ENCODE peak calls at places on chromosomes 12 and 14, in ten cellular contexts. One of them, this sample, is unnamed.

GRCh38 chr12:100593490-100593889 is 20.0 kb downstream of the GAS2L3 start:
- DNase-seq in GM13976: no peak
- DNase-seq in dorsolateral prefrontal cortex: no peak
- DNase-seq in GM23338: no peak
- DNase-seq in endothelial cell: no peak
- DNase-seq in psoas muscle: no peak
- DNase-seq in A549: no peak
- DNase-seq in kidney: no peak
- DNase-seq in body of pancreas: no peak
- DNase-seq in LNCaP clone FGC: no peak
- DNase-seq in this sample: no peak

GRCh38 chr14:71658261-71658860 is 273.9 kb upstream of the RGS6 start:
- DNase-seq in dorsolateral prefrontal cortex: no peak
- DNase-seq in LNCaP clone FGC: no peak
- DNase-seq in A549: no peak
- DNase-seq in body of pancreas: no peak
- DNase-seq in GM13976: no peak
- DNase-seq in endothelial cell: no peak
- DNase-seq in GM23338: no peak
- DNase-seq in kidney: no peak
- DNase-seq in psoas muscle: no peak
- DNase-seq in this sample: no peak

GRCh38 chr12:123949118-123949774 is 23.4 kb downstream of the CCDC92 start:
- DNase-seq in LNCaP clone FGC: no peak
- DNase-seq in GM13976: peak
- DNase-seq in A549: no peak
- DNase-seq in psoas muscle: no peak
- DNase-seq in endothelial cell: no peak
- DNase-seq in dorsolateral prefrontal cortex: no peak
- DNase-seq in kidney: peak
- DNase-seq in GM23338: no peak
- DNase-seq in body of pancreas: no peak
- DNase-seq in this sample: no peak

GRCh38 chr14:36580141-36580855 is 2.1 kb downstream of the NKX2-8 start:
- DNase-seq in dorsolateral prefrontal cortex: no peak
- DNase-seq in A549: no peak
- DNase-seq in GM23338: peak
- DNase-seq in endothelial cell: no peak
- DNase-seq in LNCaP clone FGC: no peak
- DNase-seq in kidney: no peak
- DNase-seq in body of pancreas: no peak
- DNase-seq in psoas muscle: no peak
- DNase-seq in GM13976: peak
- DNase-seq in this sample: no peak

GRCh38 chr12:132235116-132235820 is 91.0 kb downstream of the NOC4L start:
- DNase-seq in dorsolateral prefrontal cortex: no peak
- DNase-seq in psoas muscle: no peak
- DNase-seq in LNCaP clone FGC: no peak
- DNase-seq in GM13976: no peak
- DNase-seq in endothelial cell: no peak
- DNase-seq in body of pancreas: no peak
- DNase-seq in GM23338: no peak
- DNase-seq in A549: no peak
- DNase-seq in kidney: peak
- DNase-seq in this sample: no peak

GRCh38 chr12:133057446-133057845 is 20.1 kb downstream of the ZNF84 start:
- DNase-seq in psoas muscle: no peak
- DNase-seq in GM13976: no peak
- DNase-seq in endothelial cell: no peak
- DNase-seq in dorsolateral prefrontal cortex: no peak
- DNase-seq in kidney: no peak
- DNase-seq in GM23338: peak
- DNase-seq in LNCaP clone FGC: no peak
- DNase-seq in body of pancreas: no peak
- DNase-seq in A549: no peak
- DNase-seq in this sample: no peak

GRCh38 chr14:68703093-68703492 is 89.8 kb downstream of the ZFP36L1 start:
- DNase-seq in psoas muscle: no peak
- DNase-seq in body of pancreas: no peak
- DNase-seq in GM13976: no peak
- DNase-seq in endothelial cell: no peak
- DNase-seq in dorsolateral prefrontal cortex: no peak
- DNase-seq in A549: peak
- DNase-seq in GM23338: no peak
- DNase-seq in LNCaP clone FGC: no peak
- DNase-seq in kidney: no peak
- DNase-seq in this sample: peak

GRCh38 chr12:116591608-116592115 is 32.5 kb downstream of the MAP1LC3B2 start:
- DNase-seq in dorsolateral prefrontal cortex: no peak
- DNase-seq in A549: no peak
- DNase-seq in kidney: no peak
- DNase-seq in LNCaP clone FGC: no peak
- DNase-seq in psoas muscle: no peak
- DNase-seq in body of pancreas: peak
- DNase-seq in endothelial cell: no peak
- DNase-seq in GM23338: no peak
- DNase-seq in GM13976: no peak
- DNase-seq in this sample: no peak

GRCh38 chr14:89391556-89391955 is 25.5 kb downstream of the FOXN3 start:
- DNase-seq in body of pancreas: no peak
- DNase-seq in GM13976: no peak
- DNase-seq in GM23338: no peak
- DNase-seq in A549: no peak
- DNase-seq in endothelial cell: no peak
- DNase-seq in psoas muscle: no peak
- DNase-seq in kidney: no peak
- DNase-seq in dorsolateral prefrontal cortex: no peak
- DNase-seq in LNCaP clone FGC: no peak
- DNase-seq in this sample: no peak

GRCh38 chr12:67394600-67394999 is 125.4 kb downstream of the CAND1 start:
- DNase-seq in LNCaP clone FGC: no peak
- DNase-seq in GM13976: no peak
- DNase-seq in dorsolateral prefrontal cortex: no peak
- DNase-seq in body of pancreas: peak
- DNase-seq in GM23338: peak
- DNase-seq in A549: no peak
- DNase-seq in psoas muscle: peak
- DNase-seq in endothelial cell: no peak
- DNase-seq in kidney: peak
- DNase-seq in this sample: no peak

GRCh38 chr14:69547701-69548348 is 26.8 kb downstream of the CCDC177 start:
- DNase-seq in endothelial cell: peak
- DNase-seq in A549: no peak
- DNase-seq in kidney: peak
- DNase-seq in psoas muscle: no peak
- DNase-seq in LNCaP clone FGC: no peak
- DNase-seq in GM23338: peak
- DNase-seq in body of pancreas: no peak
- DNase-seq in GM13976: peak
- DNase-seq in dorsolateral prefrontal cortex: peak
- DNase-seq in this sample: peak

GRCh38 chr12:89695830-89696229 is 12.8 kb downstream of the ATP2B1 start:
- DNase-seq in LNCaP clone FGC: no peak
- DNase-seq in A549: no peak
- DNase-seq in kidney: no peak
- DNase-seq in endothelial cell: no peak
- DNase-seq in dorsolateral prefrontal cortex: no peak
- DNase-seq in GM23338: no peak
- DNase-seq in GM13976: no peak
- DNase-seq in psoas muscle: no peak
- DNase-seq in body of pancreas: no peak
- DNase-seq in this sample: no peak

DNA sequence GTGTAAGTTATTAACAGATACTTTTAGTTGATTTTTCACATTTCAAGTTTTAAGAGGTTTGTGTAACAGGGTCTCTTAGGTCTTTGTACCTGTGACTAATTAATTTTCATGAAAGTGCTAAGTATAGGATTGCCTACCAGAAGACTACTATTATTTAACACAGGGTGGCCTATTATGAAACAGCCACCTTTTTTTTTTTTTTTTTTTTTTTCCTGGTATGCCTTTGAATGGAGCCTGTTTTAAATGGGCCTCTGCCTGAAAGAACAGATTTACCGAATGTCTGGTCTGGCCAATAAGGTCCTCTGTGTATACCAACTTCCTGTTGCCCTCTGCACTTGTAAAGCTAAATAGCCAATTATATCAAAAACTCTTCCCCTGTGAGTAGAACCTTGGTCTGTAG is 62.5 kb downstream of the SLC38A6 start:
- DNase-seq in GM23338: no peak
- DNase-seq in kidney: no peak
- DNase-seq in psoas muscle: no peak
- DNase-seq in LNCaP clone FGC: no peak
- DNase-seq in body of pancreas: no peak
- DNase-seq in dorsolateral prefrontal cortex: no peak
- DNase-seq in endothelial cell: no peak
- DNase-seq in A549: no peak
- DNase-seq in GM13976: no peak
- DNase-seq in this sample: no peak
- TF ChIP-seq CTCF in GM23338: no peak
- TF ChIP-seq CTCF in kidney: no peak
- TF ChIP-seq CTCF in psoas muscle: no peak
- TF ChIP-seq CTCF in LNCaP clone FGC: no peak
- TF ChIP-seq CTCF in body of pancreas: no peak
- TF ChIP-seq CTCF in dorsolateral prefrontal cortex: no peak
- TF ChIP-seq CTCF in endothelial cell: no peak
- TF ChIP-seq CTCF in A549: no peak
- TF ChIP-seq CTCF in GM13976: no peak
- TF ChIP-seq CTCF in this sample: no peak

DNA sequence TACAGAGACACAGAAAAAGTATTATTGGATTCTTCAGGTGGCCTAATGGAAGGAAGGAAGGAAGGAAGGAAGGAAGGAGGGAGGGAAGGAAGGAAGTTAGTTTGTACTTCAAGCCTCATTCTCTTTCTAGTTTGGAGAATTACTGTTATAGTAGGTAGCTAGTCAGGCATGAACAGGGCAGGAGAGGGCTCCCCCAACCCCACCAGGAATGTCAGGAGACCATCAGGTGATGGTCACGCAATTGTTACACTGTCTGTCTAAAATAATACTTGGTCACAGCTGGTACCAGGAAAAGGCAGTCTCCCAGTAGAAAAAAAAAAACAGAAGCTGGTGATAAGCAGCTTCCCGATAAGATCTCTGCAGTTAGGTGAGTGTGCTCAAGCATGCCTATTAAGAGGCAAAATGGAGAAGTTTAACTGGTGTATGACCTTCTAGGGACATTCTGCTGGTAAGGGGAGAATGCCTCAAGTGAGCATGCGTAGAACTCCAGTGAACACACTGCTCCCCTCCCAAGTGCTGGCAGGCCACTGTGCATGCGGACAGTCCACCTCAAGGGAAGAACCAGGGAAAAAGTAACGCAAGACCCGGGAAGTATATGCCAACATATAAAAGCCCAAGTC is 358.4 kb upstream of the SOX5 start:
- DNase-seq in LNCaP clone FGC: no peak
- DNase-seq in GM23338: no peak
- DNase-seq in kidney: no peak
- DNase-seq in A549: no peak
- DNase-seq in psoas muscle: no peak
- DNase-seq in body of pancreas: no peak
- DNase-seq in endothelial cell: no peak
- DNase-seq in dorsolateral prefrontal cortex: no peak
- DNase-seq in GM13976: no peak
- DNase-seq in this sample: no peak
- TF ChIP-seq CTCF in LNCaP clone FGC: no peak
- TF ChIP-seq CTCF in GM23338: no peak
- TF ChIP-seq CTCF in kidney: no peak
- TF ChIP-seq CTCF in A549: no peak
- TF ChIP-seq CTCF in psoas muscle: no peak
- TF ChIP-seq CTCF in body of pancreas: no peak
- TF ChIP-seq CTCF in endothelial cell: no peak
- TF ChIP-seq CTCF in dorsolateral prefrontal cortex: no peak
- TF ChIP-seq CTCF in GM13976: no peak
- TF ChIP-seq CTCF in this sample: no peak

GRCh38 chr12:6685814-6686213 is 3.4 kb downstream of the ZNF384 start:
- DNase-seq in dorsolateral prefrontal cortex: no peak
- DNase-seq in endothelial cell: no peak
- DNase-seq in GM13976: no peak
- DNase-seq in psoas muscle: no peak
- DNase-seq in A549: no peak
- DNase-seq in LNCaP clone FGC: no peak
- DNase-seq in GM23338: no peak
- DNase-seq in kidney: no peak
- DNase-seq in body of pancreas: no peak
- DNase-seq in this sample: no peak

GRCh38 chr12:6688543-6688999 is 604 bp downstream of the ZNF384 start:
- DNase-seq in LNCaP clone FGC: no peak
- DNase-seq in dorsolateral prefrontal cortex: no peak
- DNase-seq in kidney: peak
- DNase-seq in body of pancreas: peak
- DNase-seq in A549: peak
- DNase-seq in GM13976: no peak
- DNase-seq in GM23338: no peak
- DNase-seq in endothelial cell: peak
- DNase-seq in psoas muscle: no peak
- DNase-seq in this sample: peak

GRCh38 chr12:6689000-6689882 is at the start of gene ZNF384:
- DNase-seq in GM23338: peak
- DNase-seq in dorsolateral prefrontal cortex: peak
- DNase-seq in LNCaP clone FGC: peak
- DNase-seq in GM13976: peak
- DNase-seq in psoas muscle: peak
- DNase-seq in endothelial cell: peak
- DNase-seq in A549: peak
- DNase-seq in body of pancreas: peak
- DNase-seq in kidney: peak
- DNase-seq in this sample: peak

DNA sequence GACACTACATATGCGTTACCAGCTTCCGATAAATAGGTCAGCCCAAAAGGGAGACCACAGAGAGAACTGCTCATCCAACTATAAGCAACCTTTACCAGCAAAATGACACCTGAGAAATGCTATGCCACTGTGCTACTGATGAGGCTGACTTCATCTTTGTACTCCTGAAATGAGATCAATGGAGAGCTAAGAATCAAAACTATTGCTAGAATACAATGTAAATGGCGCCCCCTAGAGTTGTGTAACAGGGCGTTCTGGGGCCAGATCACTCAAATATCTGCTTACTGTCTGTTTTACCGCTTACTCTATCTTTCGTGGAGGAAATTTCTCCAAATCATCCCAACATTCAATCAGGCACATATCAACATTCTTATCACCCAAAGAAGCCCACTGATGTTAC is 4.6 kb downstream of the ZNF384 start:
- DNase-seq in endothelial cell: peak
- DNase-seq in A549: peak
- DNase-seq in dorsolateral prefrontal cortex: no peak
- DNase-seq in GM23338: peak
- DNase-seq in GM13976: no peak
- DNase-seq in kidney: no peak
- DNase-seq in LNCaP clone FGC: no peak
- DNase-seq in body of pancreas: no peak
- DNase-seq in psoas muscle: no peak
- DNase-seq in this sample: peak
- TF ChIP-seq CTCF in endothelial cell: peak
- TF ChIP-seq CTCF in A549: peak
- TF ChIP-seq CTCF in dorsolateral prefrontal cortex: peak
- TF ChIP-seq CTCF in GM23338: peak
- TF ChIP-seq CTCF in GM13976: peak
- TF ChIP-seq CTCF in kidney: peak
- TF ChIP-seq CTCF in LNCaP clone FGC: peak
- TF ChIP-seq CTCF in body of pancreas: peak
- TF ChIP-seq CTCF in psoas muscle: peak
- TF ChIP-seq CTCF in this sample: peak

GRCh38 chr12:56630180-56630632 is at the start of gene BAZ2A:
- DNase-seq in A549: peak
- DNase-seq in body of pancreas: peak
- DNase-seq in GM13976: peak
- DNase-seq in psoas muscle: peak
- DNase-seq in kidney: peak
- DNase-seq in dorsolateral prefrontal cortex: peak
- DNase-seq in GM23338: peak
- DNase-seq in endothelial cell: peak
- DNase-seq in LNCaP clone FGC: no peak
- DNase-seq in this sample: peak
- TF ChIP-seq CTCF in A549: no peak
- TF ChIP-seq CTCF in body of pancreas: no peak
- TF ChIP-seq CTCF in GM13976: no peak
- TF ChIP-seq CTCF in psoas muscle: no peak
- TF ChIP-seq CTCF in kidney: no peak
- TF ChIP-seq CTCF in dorsolateral prefrontal cortex: peak
- TF ChIP-seq CTCF in GM23338: no peak
- TF ChIP-seq CTCF in endothelial cell: no peak
- TF ChIP-seq CTCF in LNCaP clone FGC: no peak
- TF ChIP-seq CTCF in this sample: no peak

This sample was measured in activated CD8-positive, alpha-beta T cell treated with anti-CD3 and anti-CD28 coated beads for 36 hours.